ENCODE peak calls at places on chromosomes 16 and 17, in five cellular contexts. O is T follicular helper cell, F is M059J, T is fibroblast of mammary gland, Q is stomach. K is an unnamed sample.

GRCh38 chr16:88770459-88771293 is 14.3 kb downstream of the PIEZO1 start:
- DNase-seq in O (no peak), F (peak), T (peak), Q (peak), K (no peak)

GRCh38 chr16:30482366-30482765 is 9.8 kb downstream of the ITGAL start:
- DNase-seq in O (no peak), F (no peak), T (peak), Q (no peak), K (no peak)

GRCh38 chr16:89712476-89712805 is 8.3 kb downstream of the VPS9D1 start:
- DNase-seq in O (no peak), F (no peak), T (no peak), Q (no peak), K (no peak)

GRCh38 chr17:68290268-68290954 is 516 bp downstream of the SLC16A6 start:
- DNase-seq in O (peak), F (peak), T (no peak), Q (peak), K (no peak)

GRCh38 chr16:85690469-85691064 is 1.8 kb upstream of the GINS2 start:
- DNase-seq in O (no peak), F (peak), T (no peak), Q (no peak), K (peak)

GRCh38 chr16:67236551-67237395 is 9.8 kb downstream of the TMEM208 start:
- DNase-seq in O (peak), F (no peak), T (peak), Q (no peak), K (no peak)

GRCh38 chr17:16880121-16880842 is 91.6 kb downstream of the TNFRSF13B start:
- DNase-seq in O (no peak), F (no peak), T (no peak), Q (peak), K (no peak)

GRCh38 chr16:30894540-30895368 is 877 bp upstream of the BCL7C start:
- DNase-seq in O (no peak), F (no peak), T (no peak), Q (no peak), K (no peak)

GRCh38 chr17:16973760-16974540 is 2.0 kb upstream of the TNFRSF13B start:
- DNase-seq in O (no peak), F (no peak), T (no peak), Q (no peak), K (no peak)

GRCh38 chr17:64183815-64184397 is 54.0 kb upstream of the ERN1 start:
- DNase-seq in O (no peak), F (peak), T (peak), Q (no peak), K (no peak)

GRCh38 chr17:50697663-50698272 is 9.9 kb downstream of the ANKRD40 start:
- DNase-seq in O (no peak), F (no peak), T (no peak), Q (no peak), K (no peak)

GRCh38 chr17:65198653-65199382 is 61.6 kb downstream of the RGS9 start:
- DNase-seq in O (no peak), F (peak), T (peak), Q (no peak), K (peak)

GRCh38 chr17:76681222-76682137 is 29.3 kb downstream of the MXRA7 start:
- DNase-seq in O (peak), F (peak), T (peak), Q (peak), K (peak)

GRCh38 chr17:7932949-7933348 is 943 bp downstream of the CNTROB start:
- DNase-seq in O (no peak), F (peak), T (peak), Q (peak), K (no peak)

GRCh38 chr16:84555418-84556196 is 51.1 kb upstream of the MEAK7 start:
- DNase-seq in O (no peak), F (no peak), T (no peak), Q (no peak), K (peak)

GRCh38 chr17:34201767-34202166 is 53.3 kb upstream of the CCL2 start:
- DNase-seq in O (no peak), F (no peak), T (no peak), Q (no peak), K (no peak)

K was measured in NCI-H1436.